ENCODE peak calls at places on chromosomes 4 and X, in seven cellular contexts. One of them, this sample, is unnamed.

GRCh38 chr4:60724623-60725022 is 475.5 kb upstream of the ADGRL3 start:
- DNase-seq in A549: no peak
- DNase-seq in tibial nerve: no peak
- DNase-seq in transverse colon: no peak
- DNase-seq in IMR-90: peak
- DNase-seq in ovary: no peak
- DNase-seq in NB4: no peak
- DNase-seq in this sample: no peak

GRCh38 chr4:121462660-121463261 is 81.9 kb upstream of the QRFPR start:
- DNase-seq in A549: peak
- DNase-seq in NB4: peak
- DNase-seq in IMR-90: peak
- DNase-seq in ovary: no peak
- DNase-seq in tibial nerve: peak
- DNase-seq in transverse colon: peak
- DNase-seq in this sample: peak

GRCh38 chr4:37430718-37431416 is 186.3 kb downstream of the NWD2 start:
- DNase-seq in NB4: no peak
- DNase-seq in tibial nerve: no peak
- DNase-seq in ovary: no peak
- DNase-seq in transverse colon: peak
- DNase-seq in A549: no peak
- DNase-seq in IMR-90: no peak
- DNase-seq in this sample: no peak

GRCh38 chr4:140078366-140078765 is 75.6 kb downstream of the MAML3 start:
- DNase-seq in ovary: peak
- DNase-seq in tibial nerve: peak
- DNase-seq in A549: no peak
- DNase-seq in transverse colon: no peak
- DNase-seq in NB4: no peak
- DNase-seq in IMR-90: peak
- DNase-seq in this sample: no peak

GRCh38 chr4:825063-825968 is 613 bp downstream of the CPLX1 start:
- DNase-seq in NB4: no peak
- DNase-seq in A549: no peak
- DNase-seq in ovary: peak
- DNase-seq in IMR-90: no peak
- DNase-seq in tibial nerve: no peak
- DNase-seq in transverse colon: peak
- DNase-seq in this sample: peak

GRCh38 chr4:3497554-3498389 is 34.5 kb downstream of the LRPAP1 start:
- DNase-seq in A549: no peak
- DNase-seq in tibial nerve: no peak
- DNase-seq in transverse colon: no peak
- DNase-seq in IMR-90: no peak
- DNase-seq in NB4: no peak
- DNase-seq in ovary: no peak
- DNase-seq in this sample: no peak

GRCh38 chrX:102339312-102340298 is 92.6 kb downstream of the NXF2 start:
- DNase-seq in NB4: peak
- DNase-seq in A549: no peak
- DNase-seq in transverse colon: no peak
- DNase-seq in ovary: no peak
- DNase-seq in tibial nerve: no peak
- DNase-seq in IMR-90: no peak
- DNase-seq in this sample: no peak

GRCh38 chrX:47880927-47881326 is 44.2 kb downstream of the ZNF81 start:
- DNase-seq in NB4: no peak
- DNase-seq in transverse colon: no peak
- DNase-seq in A549: no peak
- DNase-seq in IMR-90: no peak
- DNase-seq in ovary: no peak
- DNase-seq in tibial nerve: no peak
- DNase-seq in this sample: no peak

GRCh38 chr4:98470831-98471230 is 187.6 kb downstream of the TSPAN5 start:
- DNase-seq in NB4: peak
- DNase-seq in ovary: no peak
- DNase-seq in IMR-90: no peak
- DNase-seq in tibial nerve: no peak
- DNase-seq in A549: no peak
- DNase-seq in transverse colon: no peak
- DNase-seq in this sample: no peak

GRCh38 chr4:98745372-98745771 is 87.0 kb upstream of the TSPAN5 start:
- DNase-seq in tibial nerve: no peak
- DNase-seq in NB4: peak
- DNase-seq in ovary: no peak
- DNase-seq in IMR-90: peak
- DNase-seq in A549: peak
- DNase-seq in transverse colon: peak
- DNase-seq in this sample: no peak

GRCh38 chrX:153968754-153969124 is 2.9 kb downstream of the HCFC1 start:
- DNase-seq in IMR-90: no peak
- DNase-seq in tibial nerve: no peak
- DNase-seq in ovary: peak
- DNase-seq in transverse colon: peak
- DNase-seq in A549: no peak
- DNase-seq in NB4: peak
- DNase-seq in this sample: no peak

GRCh38 chr4:7421356-7422097 is 13.2 kb downstream of the PSAPL1 start:
- DNase-seq in tibial nerve: no peak
- DNase-seq in IMR-90: no peak
- DNase-seq in transverse colon: no peak
- DNase-seq in A549: no peak
- DNase-seq in ovary: peak
- DNase-seq in NB4: no peak
- DNase-seq in this sample: peak

GRCh38 chrX:12770440-12770839 is 20.8 kb upstream of the PRPS2 start:
- DNase-seq in IMR-90: peak
- DNase-seq in tibial nerve: no peak
- DNase-seq in A549: peak
- DNase-seq in ovary: no peak
- DNase-seq in NB4: peak
- DNase-seq in transverse colon: no peak
- DNase-seq in this sample: no peak

GRCh38 chr4:139704915-139705485 is 39.4 kb downstream of the MGST2 start:
- DNase-seq in transverse colon: no peak
- DNase-seq in IMR-90: peak
- DNase-seq in NB4: peak
- DNase-seq in tibial nerve: no peak
- DNase-seq in ovary: no peak
- DNase-seq in A549: peak
- DNase-seq in this sample: no peak

GRCh38 chr4:72300126-72300525 is 268.3 kb downstream of the NPFFR2 start:
- DNase-seq in NB4: no peak
- DNase-seq in transverse colon: no peak
- DNase-seq in A549: no peak
- DNase-seq in tibial nerve: no peak
- DNase-seq in IMR-90: no peak
- DNase-seq in ovary: no peak
- DNase-seq in this sample: no peak

GRCh38 chr4:119032921-119033685 is 102.5 kb upstream of the MYOZ2 start:
- DNase-seq in tibial nerve: no peak
- DNase-seq in A549: no peak
- DNase-seq in NB4: no peak
- DNase-seq in transverse colon: no peak
- DNase-seq in IMR-90: no peak
- DNase-seq in ovary: no peak
- DNase-seq in this sample: no peak

GRCh38 chr4:47749858-47750257 is 88.0 kb downstream of the CORIN start:
- DNase-seq in NB4: no peak
- DNase-seq in ovary: no peak
- DNase-seq in tibial nerve: no peak
- DNase-seq in IMR-90: no peak
- DNase-seq in transverse colon: no peak
- DNase-seq in A549: no peak
- DNase-seq in this sample: no peak

GRCh38 chr4:47287735-47288134 is 175.8 kb downstream of the COMMD8 start:
- DNase-seq in transverse colon: no peak
- DNase-seq in A549: no peak
- DNase-seq in NB4: peak
- DNase-seq in IMR-90: peak
- DNase-seq in ovary: no peak
- DNase-seq in tibial nerve: no peak
- DNase-seq in this sample: no peak

GRCh38 chr4:128461300-128462103 is 173.9 kb upstream of the PGRMC2 start:
- DNase-seq in ovary: peak
- DNase-seq in tibial nerve: peak
- DNase-seq in NB4: peak
- DNase-seq in IMR-90: peak
- DNase-seq in transverse colon: no peak
- DNase-seq in A549: peak
- DNase-seq in this sample: peak

GRCh38 chr4:16617416-16617815 is 281.0 kb downstream of the LDB2 start:
- DNase-seq in tibial nerve: no peak
- DNase-seq in A549: no peak
- DNase-seq in transverse colon: no peak
- DNase-seq in ovary: no peak
- DNase-seq in IMR-90: peak
- DNase-seq in NB4: no peak
- DNase-seq in this sample: no peak

GRCh38 chrX:46979340-46979739 is 67.1 kb downstream of the JADE3 start:
- DNase-seq in tibial nerve: no peak
- DNase-seq in A549: peak
- DNase-seq in ovary: no peak
- DNase-seq in IMR-90: peak
- DNase-seq in NB4: no peak
- DNase-seq in transverse colon: no peak
- DNase-seq in this sample: no peak

GRCh38 chrX:153687121-153688039 is at the start of gene SLC6A8:
- DNase-seq in tibial nerve: peak
- DNase-seq in A549: peak
- DNase-seq in NB4: peak
- DNase-seq in transverse colon: peak
- DNase-seq in IMR-90: peak
- DNase-seq in ovary: peak
- DNase-seq in this sample: peak

GRCh38 chr4:153651041-153651960 is 32.8 kb upstream of the TLR2 start:
- DNase-seq in tibial nerve: peak
- DNase-seq in A549: no peak
- DNase-seq in IMR-90: no peak
- DNase-seq in ovary: no peak
- DNase-seq in NB4: peak
- DNase-seq in transverse colon: peak
- DNase-seq in this sample: peak

GRCh38 chr4:119152741-119153140 is 17.1 kb downstream of the MYOZ2 start:
- DNase-seq in tibial nerve: no peak
- DNase-seq in NB4: no peak
- DNase-seq in ovary: no peak
- DNase-seq in transverse colon: no peak
- DNase-seq in IMR-90: no peak
- DNase-seq in A549: no peak
- DNase-seq in this sample: no peak

GRCh38 chr4:101563126-101563525 is 215.8 kb upstream of the PPP3CA start:
- DNase-seq in IMR-90: no peak
- DNase-seq in A549: no peak
- DNase-seq in transverse colon: no peak
- DNase-seq in ovary: no peak
- DNase-seq in tibial nerve: no peak
- DNase-seq in NB4: no peak
- DNase-seq in this sample: no peak

GRCh38 chr4:81031389-81032173 is 1.1 kb downstream of the BMP3 start:
- DNase-seq in ovary: no peak
- DNase-seq in transverse colon: no peak
- DNase-seq in tibial nerve: no peak
- DNase-seq in A549: no peak
- DNase-seq in NB4: no peak
- DNase-seq in IMR-90: no peak
- DNase-seq in this sample: no peak
- H3K4me3 ChIP-seq in ovary: peak
- H3K4me3 ChIP-seq in transverse colon: peak
- H3K4me3 ChIP-seq in tibial nerve: peak
- H3K4me3 ChIP-seq in A549: no peak
- H3K4me3 ChIP-seq in NB4: no peak
- H3K4me3 ChIP-seq in IMR-90: peak
- H3K4me3 ChIP-seq in this sample: no peak

GRCh38 chr4:40227284-40227683 is 30.5 kb downstream of the RHOH start:
- DNase-seq in NB4: peak
- DNase-seq in A549: no peak
- DNase-seq in transverse colon: no peak
- DNase-seq in tibial nerve: no peak
- DNase-seq in ovary: no peak
- DNase-seq in IMR-90: no peak
- DNase-seq in this sample: no peak

GRCh38 chr4:40225497-40225896 is 28.7 kb downstream of the RHOH start:
- DNase-seq in transverse colon: no peak
- DNase-seq in tibial nerve: no peak
- DNase-seq in A549: no peak
- DNase-seq in IMR-90: no peak
- DNase-seq in ovary: no peak
- DNase-seq in NB4: no peak
- DNase-seq in this sample: no peak

GRCh38 chr4:40232610-40233009 is 35.8 kb downstream of the RHOH start:
- DNase-seq in A549: no peak
- DNase-seq in transverse colon: no peak
- DNase-seq in IMR-90: no peak
- DNase-seq in ovary: no peak
- DNase-seq in NB4: peak
- DNase-seq in tibial nerve: no peak
- DNase-seq in this sample: no peak

GRCh38 chr4:40231464-40231863 is 34.6 kb downstream of the RHOH start:
- DNase-seq in NB4: no peak
- DNase-seq in IMR-90: no peak
- DNase-seq in A549: no peak
- DNase-seq in tibial nerve: no peak
- DNase-seq in transverse colon: no peak
- DNase-seq in ovary: no peak
- DNase-seq in this sample: no peak

GRCh38 chr4:40228497-40229365 is 31.9 kb downstream of the RHOH start:
- DNase-seq in ovary: no peak
- DNase-seq in NB4: no peak
- DNase-seq in IMR-90: no peak
- DNase-seq in tibial nerve: no peak
- DNase-seq in transverse colon: no peak
- DNase-seq in A549: peak
- DNase-seq in this sample: no peak
- TF ChIP-seq CTCF in ovary: no peak
- TF ChIP-seq CTCF in NB4: peak
- TF ChIP-seq CTCF in IMR-90: no peak
- TF ChIP-seq CTCF in tibial nerve: no peak
- TF ChIP-seq CTCF in transverse colon: peak
- TF ChIP-seq CTCF in A549: peak
- TF ChIP-seq CTCF in this sample: no peak

DNA sequence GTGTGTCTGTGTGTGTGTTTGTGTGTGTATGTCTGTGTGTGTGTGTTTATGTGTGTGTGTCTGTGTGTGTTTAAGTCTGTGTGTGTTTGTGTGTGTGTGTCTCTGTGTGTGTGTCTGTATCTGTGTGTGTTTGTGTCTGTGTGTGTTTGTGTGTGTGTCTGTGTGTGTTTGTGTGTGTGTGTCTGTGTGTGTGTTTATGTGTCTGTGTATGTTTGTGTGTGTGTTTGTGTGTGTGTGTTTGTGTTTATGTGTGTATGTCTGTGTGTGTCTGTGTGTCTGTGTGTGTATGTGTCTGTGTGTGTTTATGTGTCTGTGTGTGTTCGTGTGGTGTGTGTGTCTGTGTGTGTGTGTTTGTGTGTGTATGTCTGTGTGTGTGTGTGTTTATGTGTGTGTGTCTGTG is 11.4 kb downstream of the IL9R start:
- DNase-seq in IMR-90: no peak
- DNase-seq in NB4: no peak
- DNase-seq in transverse colon: no peak
- DNase-seq in A549: peak
- DNase-seq in tibial nerve: no peak
- DNase-seq in ovary: no peak
- DNase-seq in this sample: no peak
- TF ChIP-seq POLR2A in IMR-90: no peak
- TF ChIP-seq POLR2A in NB4: no peak
- TF ChIP-seq POLR2A in transverse colon: no peak
- TF ChIP-seq POLR2A in A549: no peak
- TF ChIP-seq POLR2A in tibial nerve: no peak
- TF ChIP-seq POLR2A in ovary: no peak
- TF ChIP-seq POLR2A in this sample: no peak

GRCh38 chr4:173500841-173501591 is 29.0 kb downstream of the HAND2 start:
- DNase-seq in transverse colon: no peak
- DNase-seq in A549: no peak
- DNase-seq in NB4: no peak
- DNase-seq in tibial nerve: no peak
- DNase-seq in ovary: no peak
- DNase-seq in IMR-90: no peak
- DNase-seq in this sample: no peak
- H3K4me3 ChIP-seq in transverse colon: no peak
- H3K4me3 ChIP-seq in A549: no peak
- H3K4me3 ChIP-seq in NB4: no peak
- H3K4me3 ChIP-seq in tibial nerve: peak
- H3K4me3 ChIP-seq in ovary: peak
- H3K4me3 ChIP-seq in IMR-90: no peak
- H3K4me3 ChIP-seq in this sample: no peak